ENCODE peak calls at places on chromosomes 1 and 21, in five cellular contexts. E, X, Z, T and C are unnamed samples.

GRCh38 chr1:9194024-9194423 is 40.5 kb upstream of the H6PD start:
- DNase-seq in E (no peak), X (no peak), Z (no peak), T (no peak), C (no peak)

GRCh38 chr1:6801998-6802397 is 16.7 kb downstream of the CAMTA1 start:
- DNase-seq in E (no peak), X (no peak), Z (no peak), T (no peak), C (no peak)

GRCh38 chr21:29217818-29218252 is 80.9 kb upstream of the BACH1 start:
- DNase-seq in E (peak; percentile 12), X (no peak), Z (no peak), T (no peak), C (no peak)

GRCh38 chr1:40532844-40533424 is 1.5 kb downstream of the ZNF684 start:
- DNase-seq in E (peak; percentile 50), X (no peak), Z (peak; percentile 65), T (peak; percentile 45), C (peak; percentile 64)

GRCh38 chr1:54624466-54625464 is 1.4 kb upstream of the FAM151A start:
- DNase-seq in E (no peak), X (no peak), Z (no peak), T (no peak), C (no peak)

GRCh38 chr1:17234405-17234804 is 14.5 kb upstream of the PADI3 start:
- DNase-seq in E (no peak), X (no peak), Z (no peak), T (no peak), C (no peak)

GRCh38 chr1:99886841-99887240 is 36.7 kb downstream of the AGL start:
- DNase-seq in E (no peak), X (no peak), Z (no peak), T (no peak), C (no peak)

GRCh38 chr1:206489980-206490534 is 17.3 kb upstream of the RASSF5 start:
- DNase-seq in E (no peak), X (peak; percentile 97), Z (peak; percentile 90), T (no peak), C (peak; percentile 77)

GRCh38 chr1:204920967-204921366 is 50.3 kb downstream of the NFASC start:
- DNase-seq in E (no peak), X (no peak), Z (no peak), T (no peak), C (no peak)

GRCh38 chr1:47527653-47528272 is 89.9 kb downstream of the FOXD2 start:
- DNase-seq in E (peak; percentile 15), X (peak; percentile 79), Z (peak; percentile 30), T (no peak), C (no peak)

GRCh38 chr1:18597159-18598042 is 33.2 kb upstream of the PAX7 start:
- DNase-seq in E (no peak), X (peak; percentile 90), Z (peak; percentile 73), T (no peak), C (no peak)

GRCh38 chr1:162023181-162023546 is 505 bp downstream of the OLFML2B start:
- DNase-seq in E (no peak), X (no peak), Z (no peak), T (no peak), C (no peak)

GRCh38 chr1:223519116-223519515 is 125.9 kb downstream of the CCDC185 start:
- DNase-seq in E (no peak), X (no peak), Z (no peak), T (no peak), C (no peak)

GRCh38 chr1:202952818-202953217 is 5.3 kb downstream of the ADIPOR1 start:
- DNase-seq in E (no peak), X (no peak), Z (no peak), T (no peak), C (no peak)

GRCh38 chr21:35924714-35925301 is 135.5 kb downstream of the SETD4 start:
- DNase-seq in E (no peak), X (no peak), Z (no peak), T (no peak), C (no peak)

GRCh38 chr1:67724928-67725560 is 40.0 kb downstream of the GADD45A start:
- DNase-seq in E (no peak), X (no peak), Z (no peak), T (no peak), C (peak; percentile 47)

GRCh38 chr1:114008352-114009041 is 29.2 kb downstream of the OLFML3 start:
- DNase-seq in E (no peak), X (no peak), Z (no peak), T (no peak), C (no peak)

GRCh38 chr1:217333939-217334338 is 297.0 kb downstream of the GPATCH2 start:
- DNase-seq in E (peak; percentile 7), X (peak; percentile 83), Z (peak; percentile 12), T (no peak), C (peak; percentile 54)

GRCh38 chr1:92923664-92924063 is 37.6 kb downstream of the DIPK1A start:
- DNase-seq in E (no peak), X (no peak), Z (no peak), T (no peak), C (no peak)
- TF ChIP-seq JUND in E (no peak), X (no peak), Z (no peak), T (no peak), C (no peak)

GRCh38 chr1:229554886-229555621 is 3.5 kb downstream of the ABCB10 start:
- DNase-seq in E (no peak), X (no peak), Z (peak; percentile 94), T (no peak), C (no peak)
- TF ChIP-seq JUND in E (no peak), X (no peak), Z (peak; percentile 8), T (no peak), C (no peak)

GRCh38 chr1:190477687-190478192 is at the start of gene BRINP3:
- DNase-seq in E (no peak), X (no peak), Z (no peak), T (no peak), C (no peak)

GRCh38 chr1:190478193-190479007 is 736 bp upstream of the BRINP3 start:
- DNase-seq in E (peak; percentile 48), X (peak; percentile 65), Z (no peak), T (no peak), C (peak; percentile 87)

GRCh38 chr1:190475394-190476250 is 2.0 kb downstream of the BRINP3 start:
- DNase-seq in E (no peak), X (no peak), Z (no peak), T (no peak), C (no peak)

GRCh38 chr1:190479028-190479427 is 1.4 kb upstream of the BRINP3 start:
- DNase-seq in E (peak; percentile 8), X (no peak), Z (no peak), T (no peak), C (no peak)

DNA sequence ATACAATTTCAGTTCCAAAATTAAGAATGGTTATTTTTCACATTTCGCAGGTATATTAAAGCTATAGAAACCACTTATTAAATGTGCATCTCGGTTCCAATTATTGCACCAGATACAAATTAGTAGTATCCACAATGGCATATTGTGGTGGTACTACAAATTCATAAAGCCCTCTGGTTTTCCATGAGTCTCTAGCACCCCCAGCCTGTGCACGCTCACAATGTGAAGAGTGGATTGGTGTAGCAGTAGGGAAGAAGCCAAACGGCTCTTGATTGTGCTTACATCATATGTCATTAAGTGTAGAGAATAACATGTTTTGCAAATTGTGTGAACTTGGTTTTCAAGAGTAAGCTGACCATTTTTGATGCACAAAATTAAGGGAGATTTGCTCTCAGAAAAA is 1.9 kb upstream of the BRINP3 start:
- DNase-seq in E (peak; percentile 8), X (no peak), Z (no peak), T (no peak), C (no peak)
- TF ChIP-seq JUND in E (no peak), X (no peak), Z (no peak), T (no peak), C (no peak)

GRCh38 chr1:19786988-19787423 is 12.7 kb downstream of the TMCO4 start:
- DNase-seq in E (no peak), X (peak; percentile 70), Z (no peak), T (no peak), C (peak; percentile 54)
- TF ChIP-seq JUND in E (no peak), X (no peak), Z (no peak), T (no peak), C (no peak)

GRCh38 chr1:89910780-89911179 is 84.1 kb upstream of the ZNF326 start:
- DNase-seq in E (peak; percentile 8), X (no peak), Z (no peak), T (no peak), C (no peak)
- TF ChIP-seq JUND in E (no peak), X (no peak), Z (no peak), T (no peak), C (no peak)

GRCh38 chr1:243346481-243346880 is 90.6 kb downstream of the SDCCAG8 start:
- DNase-seq in E (no peak), X (no peak), Z (no peak), T (no peak), C (no peak)

GRCh38 chr1:243345205-243345604 is 89.4 kb downstream of the SDCCAG8 start:
- DNase-seq in E (no peak), X (no peak), Z (no peak), T (no peak), C (no peak)

GRCh38 chr1:243343970-243344749 is 88.3 kb downstream of the SDCCAG8 start:
- DNase-seq in E (peak; percentile 8), X (no peak), Z (peak; percentile 53), T (peak; percentile 20), C (no peak)

GRCh38 chr1:243348331-243348730 is 92.5 kb downstream of the SDCCAG8 start:
- DNase-seq in E (no peak), X (no peak), Z (no peak), T (no peak), C (no peak)

GRCh38 chr1:243346016-243346415 is 90.2 kb downstream of the SDCCAG8 start:
- DNase-seq in E (no peak), X (no peak), Z (no peak), T (no peak), C (no peak)
- TF ChIP-seq JUND in E (no peak), X (no peak), Z (no peak), T (no peak), C (no peak)

GRCh38 chr1:198622532-198623218 is 16.2 kb upstream of the PTPRC start:
- DNase-seq in E (no peak), X (no peak), Z (no peak), T (no peak), C (no peak)
- TF ChIP-seq JUND in E (no peak), X (no peak), Z (no peak), T (no peak), C (no peak)

GRCh38 chr1:239091537-239091936 is 294.8 kb upstream of the CHRM3 start:
- DNase-seq in E (no peak), X (no peak), Z (no peak), T (no peak), C (no peak)
- TF ChIP-seq JUND in E (no peak), X (no peak), Z (no peak), T (no peak), C (no peak)

DNA sequence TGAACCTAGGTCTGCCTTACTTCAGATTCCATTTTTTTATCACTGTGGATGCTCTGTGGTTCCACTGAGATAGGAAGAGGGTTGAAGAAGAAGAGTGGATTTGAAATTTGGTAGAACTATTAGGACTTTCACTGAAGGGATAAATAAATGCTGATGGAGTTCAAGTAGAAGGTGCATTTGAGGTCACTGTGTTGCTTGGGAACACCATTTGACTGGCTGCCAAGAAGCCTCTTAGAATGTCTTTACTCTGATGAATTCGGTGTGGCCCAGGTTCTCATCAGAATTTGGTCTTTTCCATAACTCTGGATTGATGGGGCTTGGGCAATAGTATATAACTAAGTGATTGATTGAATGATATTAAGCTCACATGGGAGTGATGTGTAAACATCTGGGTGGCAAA is 11.9 kb downstream of the XPR1 start:
- DNase-seq in E (no peak), X (no peak), Z (no peak), T (no peak), C (no peak)
- TF ChIP-seq JUND in E (no peak), X (no peak), Z (no peak), T (no peak), C (no peak)